ENCODE peak calls at places on chromosomes 7 and 10, in five cellular contexts. Q is stomach, J is caudate nucleus, U is GM23248, H is RWPE1. N is an unnamed sample.
A peak's percentile ranks its signal among the peaks of the same experiment; 100 is the strongest.

GRCh38 chr10:70902659-70903261 is 14.4 kb upstream of the PCBD1 start:
- DNase-seq in Q (no peak), J (no peak), U (no peak), H (no peak), N (no peak)

GRCh38 chr7:2242541-2243482 is 786 bp downstream of the NUDT1 start:
- DNase-seq in Q (no peak), J (no peak), U (peak; percentile 69), H (peak; percentile 44), N (peak; percentile 26)

GRCh38 chr7:220151-220841 is 27.9 kb downstream of the FAM20C start:
- DNase-seq in Q (no peak), J (no peak), U (peak; percentile 23), H (no peak), N (peak; percentile 45)

GRCh38 chr10:119416855-119417254 is 125.7 kb downstream of the RGS10 start:
- DNase-seq in Q (peak; percentile 82), J (peak; percentile 14), U (peak; percentile 79), H (peak; percentile 87), N (peak; percentile 46)

GRCh38 chr7:142391191-142391992 is 133.5 kb upstream of the PRSS58 start:
- DNase-seq in Q (no peak), J (no peak), U (peak; percentile 35), H (no peak), N (no peak)

GRCh38 chr10:35326466-35327235 is 9.7 kb upstream of the CCNY start:
- DNase-seq in Q (no peak), J (no peak), U (no peak), H (no peak), N (no peak)

GRCh38 chr10:43591303-43591904 is 14.8 kb upstream of the ZNF485 start:
- DNase-seq in Q (no peak), J (no peak), U (no peak), H (no peak), N (no peak)

GRCh38 chr7:95394370-95394769 is 1.8 kb downstream of the PON3 start:
- DNase-seq in Q (no peak), J (no peak), U (no peak), H (no peak), N (no peak)

GRCh38 chr10:79273603-79274002 is 73.7 kb upstream of the PPIF start:
- DNase-seq in Q (no peak), J (no peak), U (peak; percentile 34), H (no peak), N (no peak)

GRCh38 chr7:90303241-90303640 is 17.9 kb downstream of the FAM237B start:
- DNase-seq in Q (no peak), J (no peak), U (no peak), H (no peak), N (no peak)

GRCh38 chr7:33072471-33072870 is 9.9 kb upstream of the NT5C3A start:
- DNase-seq in Q (no peak), J (no peak), U (peak; percentile 66), H (peak; percentile 30), N (peak; percentile 26)